ENCODE peak calls at places on chromosomes 11 and 22, in four cellular contexts. G is HepG2, E is GM12878, F is K562. M is an unnamed sample.

GRCh38 chr11:102497061-102497460 is 33.5 kb downstream of the MMP7 start:
- DNase-seq in G (no peak), E (no peak), F (no peak), M (no peak)

GRCh38 chr11:12248330-12248729 is 129.0 kb upstream of the PARVA start:
- DNase-seq in G (peak), E (no peak), F (no peak), M (no peak)

GRCh38 chr11:33736148-33736809 is at the start of gene CD59:
- DNase-seq in G (peak), E (peak), F (peak), M (peak)

GRCh38 chr11:5691963-5692358 is 2.4 kb downstream of the TRIM22 start:
- DNase-seq in G (no peak), E (no peak), F (no peak), M (no peak)

GRCh38 chr11:77324508-77324907 is 23.0 kb upstream of the GDPD4 start:
- DNase-seq in G (no peak), E (no peak), F (no peak), M (no peak)

GRCh38 chr11:120577624-120578363 is 66.2 kb downstream of the GRIK4 start:
- DNase-seq in G (no peak), E (no peak), F (no peak), M (no peak)

GRCh38 chr11:47152126-47152952 is 24.3 kb downstream of the ARFGAP2 start:
- DNase-seq in G (no peak), E (no peak), F (no peak), M (no peak)

GRCh38 chr22:37771081-37771480 is 36.7 kb upstream of the GCAT start:
- DNase-seq in G (no peak), E (no peak), F (no peak), M (no peak)

GRCh38 chr11:95674669-95675358 is 114.8 kb downstream of the FAM76B start:
- DNase-seq in G (no peak), E (no peak), F (no peak), M (no peak)

GRCh38 chr11:6703247-6704063 is 20.3 kb upstream of the MRPL17 start:
- DNase-seq in G (peak), E (no peak), F (peak), M (no peak)

GRCh38 chr11:101929516-101929915 is 13.2 kb upstream of the ANGPTL5 start:
- DNase-seq in G (peak), E (no peak), F (no peak), M (no peak)

GRCh38 chr11:34331329-34331728 is 26.5 kb downstream of the ABTB2 start:
- DNase-seq in G (no peak), E (no peak), F (no peak), M (no peak)

GRCh38 chr11:59172345-59173079 is 580 bp downstream of the DTX4 start:
- DNase-seq in G (peak), E (peak), F (peak), M (peak)

GRCh38 chr11:59171508-59172322 is at the start of gene DTX4:
- DNase-seq in G (peak), E (peak), F (peak), M (peak)

GRCh38 chr11:59174664-59175033 is 2.7 kb downstream of the DTX4 start:
- DNase-seq in G (peak), E (no peak), F (no peak), M (no peak)

GRCh38 chr11:59173964-59174663 is 2.2 kb downstream of the DTX4 start:
- DNase-seq in G (peak), E (no peak), F (no peak), M (peak)

DNA sequence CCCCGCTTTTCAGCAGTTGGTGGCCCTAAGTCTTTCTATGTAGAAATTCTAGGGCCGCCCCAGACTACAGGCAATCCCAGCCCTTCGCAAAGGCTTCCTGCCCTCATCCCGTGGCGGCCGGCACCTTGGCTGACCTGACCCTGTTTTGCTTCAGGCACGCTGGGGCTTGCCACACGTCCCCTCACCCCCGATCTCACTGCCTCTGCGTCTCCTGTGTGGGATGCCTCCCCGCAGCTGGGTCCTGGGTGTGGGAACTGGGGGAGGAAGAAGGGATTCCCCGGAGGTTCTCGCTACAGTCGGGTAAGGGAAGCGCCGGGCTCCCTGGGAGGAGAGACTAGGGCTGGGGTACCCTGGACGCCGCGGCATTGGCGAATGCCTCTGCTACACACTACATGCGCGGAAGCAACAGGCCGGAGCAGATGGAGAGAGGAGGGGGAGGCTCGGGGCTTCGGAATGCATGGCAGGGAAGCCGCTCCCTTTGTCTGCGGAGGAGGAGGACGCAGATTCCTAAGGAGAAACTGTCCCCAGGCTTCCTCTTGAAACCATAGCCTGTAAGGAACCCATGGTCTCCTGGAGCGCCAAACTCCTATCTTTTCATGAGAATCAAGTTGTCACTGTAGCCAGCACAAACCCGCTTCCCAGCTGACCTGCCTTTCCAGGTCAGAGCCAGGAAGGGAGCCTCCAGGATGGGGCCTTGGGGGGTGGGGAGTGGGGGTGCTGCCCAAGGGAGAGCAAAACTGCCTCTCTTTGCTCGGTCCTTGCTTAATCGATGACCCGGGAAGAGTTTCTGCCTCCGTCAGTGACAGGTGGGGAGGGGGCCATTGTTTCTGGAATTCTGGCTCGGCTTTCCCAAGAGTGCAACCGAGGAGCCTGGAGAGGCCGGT is 1.4 kb downstream of the DTX4 start:
- DNase-seq in G (peak), E (no peak), F (no peak), M (no peak)
- TF ChIP-seq CBX5 in G (no peak), E (no peak), F (no peak), M (no peak)

GRCh38 chr11:116424615-116425261 is 348.0 kb downstream of the BUD13 start:
- DNase-seq in G (peak), E (no peak), F (no peak), M (no peak)

GRCh38 chr11:116426761-116427160 is 346.0 kb downstream of the BUD13 start:
- DNase-seq in G (no peak), E (no peak), F (no peak), M (no peak)

GRCh38 chr11:116428638-116428975 is 344.2 kb downstream of the BUD13 start:
- DNase-seq in G (no peak), E (no peak), F (no peak), M (no peak)

GRCh38 chr11:116427337-116427902 is 345.4 kb downstream of the BUD13 start:
- DNase-seq in G (no peak), E (no peak), F (no peak), M (no peak)

DNA sequence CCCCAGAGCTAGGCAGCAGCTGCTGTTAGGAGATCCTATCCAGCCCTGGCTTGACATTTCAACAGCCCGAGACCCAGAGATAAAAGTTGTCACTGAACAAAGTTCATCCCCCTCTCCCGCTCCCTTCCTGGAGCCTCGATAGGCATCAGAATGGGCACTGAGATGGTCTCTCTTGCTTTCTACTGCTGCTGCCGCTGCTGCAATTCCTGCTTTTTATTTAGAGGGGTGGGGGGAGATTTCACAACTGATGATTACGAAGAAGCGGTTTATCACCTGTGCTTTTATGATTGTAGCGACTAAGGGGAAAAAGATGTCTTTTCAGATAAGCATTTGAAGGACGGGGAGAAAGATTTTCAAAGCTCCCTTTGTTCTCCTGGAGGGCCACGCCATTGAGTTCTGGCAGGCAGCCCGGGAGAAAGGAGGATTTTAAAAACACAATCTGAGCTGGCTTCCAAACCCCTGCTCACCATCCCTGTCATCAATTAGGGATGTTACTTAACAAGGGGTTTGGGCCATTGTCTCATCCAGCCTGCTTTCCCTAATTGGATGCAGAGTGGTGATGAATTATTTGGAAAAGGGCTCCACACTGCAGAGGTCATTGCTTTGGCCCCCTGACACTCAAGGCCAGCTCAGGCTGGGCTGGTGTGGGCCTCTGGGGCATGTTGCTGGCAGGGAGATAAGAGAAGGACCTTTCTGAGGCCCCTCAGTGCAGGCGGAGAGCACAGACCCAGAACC is 344.7 kb downstream of the BUD13 start:
- DNase-seq in G (peak), E (no peak), F (no peak), M (no peak)
- TF ChIP-seq CBX5 in G (no peak), E (no peak), F (no peak), M (no peak)

GRCh38 chr11:62889484-62890437 is 9.1 kb downstream of the SLC3A2 start:
- DNase-seq in G (peak), E (no peak), F (peak), M (no peak)
- TF ChIP-seq CBX5 in G (no peak), E (no peak), F (no peak), M (no peak)

DNA sequence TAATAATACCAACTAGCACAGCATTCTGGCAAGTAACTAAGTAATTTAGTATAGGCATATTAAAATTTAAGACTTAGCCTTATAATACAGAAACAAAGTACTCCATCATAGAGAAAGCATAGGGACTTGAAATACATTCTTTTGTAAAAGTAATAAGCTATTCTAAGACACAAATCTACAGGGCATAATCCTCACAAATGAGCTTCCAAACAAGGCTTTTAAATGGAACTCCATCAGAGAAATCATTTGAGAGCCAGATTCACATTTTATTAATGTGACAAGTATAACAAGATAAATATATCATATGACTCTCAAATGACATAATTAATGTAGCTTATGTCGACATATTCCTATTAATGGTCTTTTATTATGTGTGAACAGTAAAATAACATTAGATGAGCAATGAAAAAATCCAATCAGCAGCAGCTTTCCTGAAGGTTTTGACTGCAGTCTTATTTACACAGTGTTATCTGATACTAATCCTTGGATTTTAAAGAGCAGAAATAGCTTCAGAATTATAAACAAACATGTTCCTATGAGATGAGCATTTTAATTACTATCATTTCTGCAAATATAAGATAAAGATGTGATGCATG is 241.4 kb downstream of the TTC28 start:
- DNase-seq in G (no peak), E (no peak), F (no peak), M (no peak)
- TF ChIP-seq CBX5 in G (no peak), E (no peak), F (no peak), M (no peak)

GRCh38 chr11:38305682-38306081 is 1707.6 kb upstream of the RAG2 start:
- DNase-seq in G (no peak), E (no peak), F (no peak), M (no peak)
- TF ChIP-seq CBX5 in G (no peak), E (no peak), F (no peak), M (no peak)

GRCh38 chr22:48573766-48574165 is 1253.9 kb downstream of the BRD1 start:
- DNase-seq in G (no peak), E (no peak), F (no peak), M (no peak)

GRCh38 chr22:48576333-48577013 is 1251.2 kb downstream of the BRD1 start:
- DNase-seq in G (no peak), E (no peak), F (no peak), M (peak)

GRCh38 chr22:48572951-48573350 is 1254.7 kb downstream of the BRD1 start:
- DNase-seq in G (no peak), E (no peak), F (no peak), M (no peak)

GRCh38 chr22:48575567-48576332 is 1251.9 kb downstream of the BRD1 start:
- DNase-seq in G (no peak), E (no peak), F (no peak), M (no peak)

DNA sequence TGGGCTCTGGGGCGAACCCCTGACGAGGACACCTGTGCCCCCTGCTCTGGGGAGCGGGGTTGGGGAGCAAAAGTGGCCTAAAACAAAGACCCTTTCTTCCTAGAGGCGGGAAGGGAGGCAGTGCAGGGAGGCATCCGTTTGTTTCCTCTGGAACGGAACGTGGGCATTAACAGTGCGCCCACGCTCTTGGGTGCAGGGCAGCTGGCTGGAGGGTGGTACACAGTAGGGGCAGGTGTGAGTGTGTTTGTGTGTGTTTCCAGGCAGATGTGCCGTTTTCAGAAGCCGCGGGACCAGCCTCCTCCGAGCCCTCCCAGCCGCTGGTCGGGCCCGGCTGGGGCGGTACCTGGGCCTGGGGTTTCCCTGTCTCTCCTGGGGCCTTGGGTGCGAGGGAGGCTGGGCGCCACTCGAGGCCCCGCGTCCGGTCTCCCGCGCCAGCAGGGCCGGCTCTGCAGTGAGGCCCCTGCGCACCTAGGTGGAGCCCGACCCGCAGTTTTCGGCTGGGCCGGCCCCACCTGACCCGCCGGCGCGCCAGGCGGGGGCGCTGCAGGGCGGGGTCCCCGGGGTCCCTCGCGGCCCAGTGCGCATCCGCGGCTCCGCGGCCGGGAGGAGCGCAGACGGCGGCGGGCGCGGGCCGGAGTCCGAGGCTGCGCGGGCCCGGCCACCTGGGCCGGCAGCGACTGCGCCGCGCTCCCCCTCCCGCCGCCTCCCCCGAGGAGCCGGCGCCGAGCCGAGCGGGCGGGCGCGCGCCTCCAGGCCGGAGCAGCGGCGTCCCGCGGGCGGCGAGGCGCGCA is 1252.7 kb downstream of the BRD1 start:
- DNase-seq in G (peak), E (no peak), F (no peak), M (peak)
- TF ChIP-seq CBX5 in G (no peak), E (no peak), F (no peak), M (no peak)

GRCh38 chr22:45977003-45977395 is at the start of gene WNT7B:
- DNase-seq in G (no peak), E (no peak), F (peak), M (no peak)
- TF ChIP-seq CBX5 in G (no peak), E (no peak), F (no peak), M (no peak)